ENCODE peak calls at places on chromosomes 11 and 22, in ten cellular contexts. One of them, this sample, is unnamed.

GRCh38 chr11:82733444-82734119 is at the start of gene FAM181B:
- DNase-seq in sigmoid colon: peak; percentile 72
- DNase-seq in PC-3: no peak
- DNase-seq in A549: peak; percentile 32
- DNase-seq in fibroblast of mammary gland: peak; percentile 17
- DNase-seq in colonic mucosa: peak; percentile 31
- DNase-seq in fibroblast of lung: peak; percentile 39
- DNase-seq in IMR-90: no peak
- DNase-seq in GM23338: peak; percentile 93
- DNase-seq in small intestine: peak; percentile 33
- DNase-seq in this sample: no peak

GRCh38 chr11:93219440-93219839 is 21.6 kb upstream of the SLC36A4 start:
- DNase-seq in GM23338: no peak
- DNase-seq in sigmoid colon: no peak
- DNase-seq in IMR-90: no peak
- DNase-seq in PC-3: no peak
- DNase-seq in small intestine: no peak
- DNase-seq in fibroblast of lung: no peak
- DNase-seq in A549: no peak
- DNase-seq in fibroblast of mammary gland: no peak
- DNase-seq in colonic mucosa: no peak
- DNase-seq in this sample: no peak

GRCh38 chr11:35272391-35272821 is 133.4 kb downstream of the CD44 start:
- DNase-seq in IMR-90: no peak
- DNase-seq in small intestine: peak; percentile 29
- DNase-seq in PC-3: no peak
- DNase-seq in colonic mucosa: no peak
- DNase-seq in fibroblast of mammary gland: no peak
- DNase-seq in GM23338: no peak
- DNase-seq in A549: no peak
- DNase-seq in sigmoid colon: no peak
- DNase-seq in fibroblast of lung: no peak
- DNase-seq in this sample: no peak

GRCh38 chr11:80144932-80145612 is 704.2 kb upstream of the TENM4 start:
- DNase-seq in PC-3: no peak
- DNase-seq in sigmoid colon: no peak
- DNase-seq in fibroblast of lung: no peak
- DNase-seq in colonic mucosa: no peak
- DNase-seq in A549: no peak
- DNase-seq in GM23338: no peak
- DNase-seq in IMR-90: no peak
- DNase-seq in small intestine: no peak
- DNase-seq in fibroblast of mammary gland: no peak
- DNase-seq in this sample: no peak

GRCh38 chr11:107590460-107591097 is 368 bp upstream of the ELMOD1 start:
- DNase-seq in IMR-90: no peak
- DNase-seq in small intestine: no peak
- DNase-seq in A549: no peak
- DNase-seq in PC-3: no peak
- DNase-seq in fibroblast of mammary gland: no peak
- DNase-seq in fibroblast of lung: no peak
- DNase-seq in sigmoid colon: no peak
- DNase-seq in colonic mucosa: no peak
- DNase-seq in GM23338: peak; percentile 42
- DNase-seq in this sample: no peak

GRCh38 chr11:81979444-81979843 is 754.2 kb downstream of the FAM181B start:
- DNase-seq in small intestine: no peak
- DNase-seq in colonic mucosa: no peak
- DNase-seq in sigmoid colon: no peak
- DNase-seq in PC-3: no peak
- DNase-seq in fibroblast of mammary gland: no peak
- DNase-seq in IMR-90: no peak
- DNase-seq in fibroblast of lung: no peak
- DNase-seq in A549: no peak
- DNase-seq in GM23338: no peak
- DNase-seq in this sample: no peak

GRCh38 chr11:21511835-21512440 is 680.9 kb upstream of the ANO5 start:
- DNase-seq in sigmoid colon: no peak
- DNase-seq in GM23338: peak; percentile 90
- DNase-seq in IMR-90: no peak
- DNase-seq in small intestine: peak; percentile 56
- DNase-seq in PC-3: peak; percentile 39
- DNase-seq in A549: peak; percentile 77
- DNase-seq in colonic mucosa: peak; percentile 57
- DNase-seq in fibroblast of mammary gland: peak; percentile 57
- DNase-seq in fibroblast of lung: peak; percentile 27
- DNase-seq in this sample: peak; percentile 53

GRCh38 chr11:75428301-75428724 is 4.7 kb downstream of the KLHL35 start:
- DNase-seq in GM23338: peak; percentile 87
- DNase-seq in small intestine: peak; percentile 90
- DNase-seq in PC-3: peak; percentile 99
- DNase-seq in fibroblast of mammary gland: peak; percentile 86
- DNase-seq in A549: no peak
- DNase-seq in fibroblast of lung: peak; percentile 83
- DNase-seq in sigmoid colon: peak; percentile 92
- DNase-seq in colonic mucosa: peak; percentile 89
- DNase-seq in IMR-90: peak; percentile 76
- DNase-seq in this sample: peak; percentile 92

GRCh38 chr11:22690891-22691290 is 24.5 kb downstream of the GAS2 start:
- DNase-seq in fibroblast of mammary gland: no peak
- DNase-seq in fibroblast of lung: no peak
- DNase-seq in colonic mucosa: no peak
- DNase-seq in GM23338: no peak
- DNase-seq in sigmoid colon: no peak
- DNase-seq in PC-3: no peak
- DNase-seq in small intestine: no peak
- DNase-seq in IMR-90: no peak
- DNase-seq in A549: no peak
- DNase-seq in this sample: no peak

GRCh38 chr11:66981976-66982578 is 7.0 kb downstream of the C11orf86 start:
- DNase-seq in A549: peak; percentile 91
- DNase-seq in colonic mucosa: peak; percentile 97
- DNase-seq in fibroblast of lung: peak; percentile 91
- DNase-seq in sigmoid colon: peak; percentile 85
- DNase-seq in fibroblast of mammary gland: peak; percentile 93
- DNase-seq in PC-3: peak; percentile 99
- DNase-seq in small intestine: peak; percentile 75
- DNase-seq in IMR-90: peak; percentile 91
- DNase-seq in GM23338: no peak
- DNase-seq in this sample: peak; percentile 86

GRCh38 chr11:16596231-16596630 is 142.2 kb upstream of the C11orf58 start:
- DNase-seq in A549: no peak
- DNase-seq in fibroblast of lung: no peak
- DNase-seq in IMR-90: no peak
- DNase-seq in fibroblast of mammary gland: no peak
- DNase-seq in PC-3: no peak
- DNase-seq in small intestine: no peak
- DNase-seq in colonic mucosa: no peak
- DNase-seq in sigmoid colon: no peak
- DNase-seq in GM23338: no peak
- DNase-seq in this sample: no peak

GRCh38 chr11:45333506-45333971 is 47.4 kb upstream of the SYT13 start:
- DNase-seq in colonic mucosa: peak; percentile 31
- DNase-seq in small intestine: peak; percentile 22
- DNase-seq in PC-3: peak; percentile 44
- DNase-seq in A549: peak; percentile 36
- DNase-seq in GM23338: peak; percentile 76
- DNase-seq in fibroblast of mammary gland: peak; percentile 56
- DNase-seq in fibroblast of lung: peak; percentile 24
- DNase-seq in sigmoid colon: peak; percentile 85
- DNase-seq in IMR-90: peak; percentile 65
- DNase-seq in this sample: no peak

GRCh38 chr11:34915136-34916013 is 804 bp downstream of the APIP start:
- DNase-seq in small intestine: peak; percentile 44
- DNase-seq in fibroblast of lung: peak; percentile 45
- DNase-seq in fibroblast of mammary gland: peak; percentile 38
- DNase-seq in GM23338: no peak
- DNase-seq in PC-3: no peak
- DNase-seq in colonic mucosa: no peak
- DNase-seq in A549: no peak
- DNase-seq in IMR-90: peak; percentile 40
- DNase-seq in sigmoid colon: no peak
- DNase-seq in this sample: no peak

GRCh38 chr11:13189561-13190435 is 87.8 kb upstream of the BMAL1 start:
- DNase-seq in GM23338: no peak
- DNase-seq in fibroblast of mammary gland: peak; percentile 57
- DNase-seq in small intestine: no peak
- DNase-seq in fibroblast of lung: peak; percentile 76
- DNase-seq in IMR-90: no peak
- DNase-seq in A549: no peak
- DNase-seq in sigmoid colon: no peak
- DNase-seq in colonic mucosa: no peak
- DNase-seq in PC-3: no peak
- DNase-seq in this sample: no peak

GRCh38 chr22:37019309-37020191 is at the start of the genes MPST and TST:
- DNase-seq in IMR-90: peak; percentile 61
- DNase-seq in GM23338: peak; percentile 79
- DNase-seq in fibroblast of lung: peak; percentile 69
- DNase-seq in fibroblast of mammary gland: peak; percentile 43
- DNase-seq in small intestine: peak; percentile 72
- DNase-seq in A549: peak; percentile 63
- DNase-seq in sigmoid colon: peak; percentile 89
- DNase-seq in PC-3: peak; percentile 58
- DNase-seq in colonic mucosa: peak; percentile 80
- DNase-seq in this sample: peak; percentile 95

GRCh38 chr11:63609971-63610580 is 4.2 kb downstream of the PLAAT3 start:
- DNase-seq in GM23338: no peak
- DNase-seq in sigmoid colon: peak; percentile 47
- DNase-seq in small intestine: no peak
- DNase-seq in PC-3: no peak
- DNase-seq in colonic mucosa: no peak
- DNase-seq in fibroblast of lung: peak; percentile 58
- DNase-seq in IMR-90: no peak
- DNase-seq in A549: no peak
- DNase-seq in fibroblast of mammary gland: peak; percentile 63
- DNase-seq in this sample: no peak

DNA sequence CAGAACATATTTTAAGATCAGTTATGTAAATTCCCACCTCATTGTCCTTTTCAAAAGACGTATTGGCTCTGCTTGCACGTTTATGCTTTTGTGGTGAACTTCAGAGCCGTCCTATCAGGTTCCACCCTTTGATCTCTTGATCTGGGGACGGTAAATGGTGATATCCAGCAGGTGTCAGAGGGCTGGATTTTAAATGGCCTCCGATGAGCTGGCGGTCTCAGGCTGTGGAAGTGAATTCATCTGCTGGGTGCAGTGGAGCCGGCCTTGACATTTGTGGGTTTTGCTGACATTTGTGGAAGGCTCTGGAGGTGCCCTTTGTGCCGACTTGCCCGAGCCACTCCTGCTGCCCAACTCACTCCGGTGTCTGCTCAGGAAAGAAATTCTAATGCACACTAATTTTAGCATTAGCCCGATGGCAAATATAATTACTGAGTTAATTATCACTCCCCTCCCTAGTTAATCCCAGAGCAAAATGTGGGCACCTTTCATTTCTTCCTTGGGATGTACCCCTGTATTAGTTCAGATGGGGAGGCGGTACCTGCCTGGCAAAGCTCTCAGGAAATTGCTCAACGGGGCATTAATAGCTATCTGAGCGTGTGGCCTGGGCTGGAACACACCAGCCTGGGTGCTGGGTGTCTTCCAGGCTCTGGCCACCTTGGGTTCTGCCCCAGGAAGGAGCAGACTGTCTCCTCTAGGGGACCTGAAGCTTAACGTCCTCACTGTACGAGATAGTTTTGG is 9.1 kb downstream of the LRP5 start:
- DNase-seq in sigmoid colon: no peak
- DNase-seq in small intestine: peak; percentile 76
- DNase-seq in GM23338: no peak
- DNase-seq in fibroblast of mammary gland: no peak
- DNase-seq in fibroblast of lung: no peak
- DNase-seq in colonic mucosa: no peak
- DNase-seq in A549: no peak
- DNase-seq in PC-3: no peak
- DNase-seq in IMR-90: no peak
- DNase-seq in this sample: no peak
- H3K4me3 ChIP-seq in sigmoid colon: no peak overlapping the region
- H3K4me3 ChIP-seq in small intestine: no peak overlapping the region
- H3K4me3 ChIP-seq in GM23338: no peak overlapping the region
- H3K4me3 ChIP-seq in fibroblast of mammary gland: no peak overlapping the region
- H3K4me3 ChIP-seq in fibroblast of lung: no peak overlapping the region
- H3K4me3 ChIP-seq in colonic mucosa: no peak overlapping the region
- H3K4me3 ChIP-seq in A549: no peak overlapping the region
- H3K4me3 ChIP-seq in PC-3: no peak overlapping the region
- H3K4me3 ChIP-seq in IMR-90: no peak overlapping the region
- H3K4me3 ChIP-seq in this sample: no peak overlapping the region

GRCh38 chr11:112178428-112178827 is 3.1 kb downstream of the BCO2 start:
- DNase-seq in sigmoid colon: no peak
- DNase-seq in fibroblast of mammary gland: no peak
- DNase-seq in small intestine: no peak
- DNase-seq in PC-3: no peak
- DNase-seq in IMR-90: no peak
- DNase-seq in A549: no peak
- DNase-seq in GM23338: no peak
- DNase-seq in fibroblast of lung: no peak
- DNase-seq in colonic mucosa: no peak
- DNase-seq in this sample: no peak
- H3K4me3 ChIP-seq in sigmoid colon: no peak overlapping the region
- H3K4me3 ChIP-seq in fibroblast of mammary gland: no peak overlapping the region
- H3K4me3 ChIP-seq in small intestine: no peak overlapping the region
- H3K4me3 ChIP-seq in PC-3: no peak overlapping the region
- H3K4me3 ChIP-seq in IMR-90: no peak overlapping the region
- H3K4me3 ChIP-seq in A549: no peak overlapping the region
- H3K4me3 ChIP-seq in GM23338: no peak overlapping the region
- H3K4me3 ChIP-seq in fibroblast of lung: no peak overlapping the region
- H3K4me3 ChIP-seq in colonic mucosa: no peak overlapping the region
- H3K4me3 ChIP-seq in this sample: no peak overlapping the region

DNA sequence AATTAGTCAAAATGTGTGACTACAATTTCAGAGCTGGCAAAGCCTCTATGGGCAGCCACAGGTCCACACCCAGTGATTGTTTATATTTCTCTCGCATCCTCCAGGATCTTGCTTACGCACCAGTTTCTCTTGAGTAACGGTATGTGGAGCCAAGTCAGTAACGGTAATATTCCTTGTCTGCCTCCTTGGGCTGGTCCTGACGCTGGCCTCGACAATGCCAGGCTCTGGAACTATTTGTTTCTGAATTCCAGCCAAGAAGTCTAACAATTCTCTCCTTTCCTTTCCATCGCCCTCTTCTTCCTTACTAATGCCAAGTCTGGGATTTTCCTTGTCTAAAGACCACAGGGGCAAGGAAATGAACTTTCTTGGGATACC is 10.0 kb upstream of the NUP160 start:
- DNase-seq in sigmoid colon: no peak
- DNase-seq in PC-3: peak; percentile 61
- DNase-seq in fibroblast of lung: peak; percentile 81
- DNase-seq in fibroblast of mammary gland: peak; percentile 83
- DNase-seq in colonic mucosa: no peak
- DNase-seq in small intestine: no peak
- DNase-seq in IMR-90: peak; percentile 72
- DNase-seq in GM23338: no peak
- DNase-seq in A549: peak; percentile 97
- DNase-seq in this sample: no peak
- H3K4me3 ChIP-seq in sigmoid colon: no peak overlapping the region
- H3K4me3 ChIP-seq in PC-3: no peak overlapping the region
- H3K4me3 ChIP-seq in fibroblast of lung: no peak overlapping the region
- H3K4me3 ChIP-seq in fibroblast of mammary gland: no peak overlapping the region
- H3K4me3 ChIP-seq in colonic mucosa: no peak overlapping the region
- H3K4me3 ChIP-seq in small intestine: no peak overlapping the region
- H3K4me3 ChIP-seq in IMR-90: no peak overlapping the region
- H3K4me3 ChIP-seq in GM23338: no peak overlapping the region
- H3K4me3 ChIP-seq in A549: no peak overlapping the region
- H3K4me3 ChIP-seq in this sample: no peak overlapping the region

GRCh38 chr11:72078477-72078876 is 1.9 kb downstream of the NUMA1 start:
- DNase-seq in fibroblast of lung: peak; percentile 64
- DNase-seq in sigmoid colon: no peak
- DNase-seq in colonic mucosa: no peak
- DNase-seq in IMR-90: peak; percentile 26
- DNase-seq in GM23338: no peak
- DNase-seq in PC-3: peak; percentile 49
- DNase-seq in fibroblast of mammary gland: no peak
- DNase-seq in small intestine: no peak
- DNase-seq in A549: no peak
- DNase-seq in this sample: no peak
- H3K4me3 ChIP-seq in fibroblast of lung: peak overlapping the region; percentile 81
- H3K4me3 ChIP-seq in sigmoid colon: no peak overlapping the region
- H3K4me3 ChIP-seq in colonic mucosa: no peak overlapping the region
- H3K4me3 ChIP-seq in IMR-90: peak overlapping the region; percentile 57
- H3K4me3 ChIP-seq in GM23338: peak overlapping the region; percentile 80
- H3K4me3 ChIP-seq in PC-3: peak overlapping the region; percentile 86
- H3K4me3 ChIP-seq in fibroblast of mammary gland: peak overlapping the region; percentile 85
- H3K4me3 ChIP-seq in small intestine: no peak overlapping the region
- H3K4me3 ChIP-seq in A549: peak overlapping the region; percentile 85
- H3K4me3 ChIP-seq in this sample: no peak overlapping the region

This sample was measured in left lung.